ENCODE peak calls at places on chromosomes 6 and 20, in four cellular contexts. One of them, this sample, is unnamed.

GRCh38 chr6:33183071-33183683 is 9.1 kb downstream of the COL11A2 start:
- DNase-seq in H1: no peak
- DNase-seq in HepG2: no peak
- DNase-seq in GM12878: no peak
- DNase-seq in this sample: no peak

GRCh38 chr20:35871311-35871771 is 83.0 kb downstream of the SCAND1 start:
- DNase-seq in H1: no peak
- DNase-seq in HepG2: no peak
- DNase-seq in GM12878: no peak
- DNase-seq in this sample: peak; percentile 51

GRCh38 chr6:28353981-28354676 is 4.4 kb downstream of the ZKSCAN3 start:
- DNase-seq in H1: no peak
- DNase-seq in HepG2: no peak
- DNase-seq in GM12878: no peak
- DNase-seq in this sample: peak; percentile 93

GRCh38 chr6:51432481-51432880 is 613.8 kb downstream of the TFAP2B start:
- DNase-seq in H1: no peak
- DNase-seq in HepG2: no peak
- DNase-seq in GM12878: no peak
- DNase-seq in this sample: no peak

GRCh38 chr20:17674722-17675518 is 7.1 kb downstream of the RRBP1 start:
- DNase-seq in H1: no peak
- DNase-seq in HepG2: no peak
- DNase-seq in GM12878: no peak
- DNase-seq in this sample: no peak

GRCh38 chr6:145315982-145316600 is 419.2 kb downstream of the EPM2A start:
- DNase-seq in H1: no peak
- DNase-seq in HepG2: no peak
- DNase-seq in GM12878: no peak
- DNase-seq in this sample: no peak

GRCh38 chr6:135233676-135234491 is 52.8 kb downstream of the MYB start:
- DNase-seq in H1: no peak
- DNase-seq in HepG2: no peak
- DNase-seq in GM12878: no peak
- DNase-seq in this sample: no peak

GRCh38 chr20:59217162-59217561 is 53.5 kb downstream of the ZNF831 start:
- DNase-seq in H1: no peak
- DNase-seq in HepG2: no peak
- DNase-seq in GM12878: no peak
- DNase-seq in this sample: no peak

GRCh38 chr6:159063549-159063948 is 18.8 kb upstream of the TAGAP start:
- DNase-seq in H1: no peak
- DNase-seq in HepG2: no peak
- DNase-seq in GM12878: no peak
- DNase-seq in this sample: no peak

GRCh38 chr6:118810420-118811027 is 83.4 kb upstream of the ASF1A start:
- DNase-seq in H1: no peak
- DNase-seq in HepG2: no peak
- DNase-seq in GM12878: no peak
- DNase-seq in this sample: no peak

GRCh38 chr6:56862415-56863175 is 92.3 kb upstream of the BEND6 start:
- DNase-seq in H1: no peak
- DNase-seq in HepG2: no peak
- DNase-seq in GM12878: no peak
- DNase-seq in this sample: no peak

GRCh38 chr20:56468317-56469076 is at the start of gene RTF2:
- DNase-seq in H1: peak; percentile 33
- DNase-seq in HepG2: peak; percentile 89
- DNase-seq in GM12878: peak; percentile 86
- DNase-seq in this sample: peak; percentile 96

GRCh38 chr6:148345176-148345575 is 2.5 kb downstream of the SASH1 start:
- DNase-seq in H1: no peak
- DNase-seq in HepG2: peak; percentile 30
- DNase-seq in GM12878: no peak
- DNase-seq in this sample: no peak

GRCh38 chr6:113856011-113856551 is 1.1 kb upstream of the MARCKS start:
- DNase-seq in H1: no peak
- DNase-seq in HepG2: no peak
- DNase-seq in GM12878: no peak
- DNase-seq in this sample: peak; percentile 20

GRCh38 chr6:48213076-48213788 is 102.2 kb upstream of the PTCHD4 start:
- DNase-seq in H1: no peak
- DNase-seq in HepG2: peak; percentile 70
- DNase-seq in GM12878: no peak
- DNase-seq in this sample: no peak

GRCh38 chr6:14369717-14370116 is 252.1 kb downstream of the CD83 start:
- DNase-seq in H1: no peak
- DNase-seq in HepG2: no peak
- DNase-seq in GM12878: no peak
- DNase-seq in this sample: no peak

GRCh38 chr6:43953794-43954310 is 173.4 kb downstream of the MRPL14 start:
- DNase-seq in H1: peak; percentile 31
- DNase-seq in HepG2: peak; percentile 57
- DNase-seq in GM12878: no peak
- DNase-seq in this sample: peak; percentile 60

GRCh38 chr6:37052027-37052628 is 46.7 kb downstream of the FGD2 start:
- DNase-seq in H1: no peak
- DNase-seq in HepG2: peak; percentile 48
- DNase-seq in GM12878: no peak
- DNase-seq in this sample: peak; percentile 50

GRCh38 chr6:53793318-53793975 is 1.4 kb upstream of the LRRC1 start:
- DNase-seq in H1: no peak
- DNase-seq in HepG2: peak; percentile 96
- DNase-seq in GM12878: no peak
- DNase-seq in this sample: no peak
- TF ChIP-seq CHD2 in H1: no peak
- TF ChIP-seq CHD2 in HepG2: no peak
- TF ChIP-seq CHD2 in GM12878: no peak
- TF ChIP-seq CHD2 in this sample: no peak

GRCh38 chr20:33537608-33538007 is 47.7 kb downstream of the CBFA2T2 start:
- DNase-seq in H1: no peak
- DNase-seq in HepG2: peak; percentile 75
- DNase-seq in GM12878: no peak
- DNase-seq in this sample: no peak

GRCh38 chr20:33531047-33531877 is 41.4 kb downstream of the CBFA2T2 start:
- DNase-seq in H1: no peak
- DNase-seq in HepG2: peak; percentile 78
- DNase-seq in GM12878: no peak
- DNase-seq in this sample: no peak

DNA sequence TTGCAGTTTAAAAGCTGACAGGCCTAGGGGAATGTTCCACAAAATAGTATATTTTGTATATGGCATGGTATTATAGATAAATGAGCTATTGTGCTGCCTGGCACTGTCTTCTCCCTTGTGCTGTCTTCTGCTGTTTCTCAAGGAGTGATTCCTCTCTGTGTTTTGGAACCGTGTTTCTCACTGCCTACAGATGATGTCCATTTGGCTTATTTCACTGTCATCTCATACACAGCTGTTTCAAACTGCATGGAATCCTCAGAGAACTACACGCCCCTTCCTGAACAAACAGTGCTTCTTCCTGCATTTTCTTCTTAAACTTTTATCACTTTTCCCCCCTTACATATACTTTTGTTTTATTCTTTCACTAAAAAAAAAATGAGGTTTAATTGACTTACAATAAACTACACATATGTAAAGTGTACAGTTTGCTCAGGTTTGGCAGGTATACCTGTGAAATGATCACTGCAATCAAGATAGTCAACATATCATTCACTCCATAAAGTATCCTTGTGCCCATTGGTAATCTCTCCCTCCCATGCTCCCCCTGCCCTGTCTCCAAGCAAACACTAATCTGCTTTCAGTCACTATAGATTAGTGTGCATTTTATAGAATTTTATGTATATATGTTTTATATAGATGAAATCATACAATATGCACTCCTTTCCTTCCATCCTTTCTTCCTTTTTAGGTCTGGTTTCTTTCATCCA is 43.0 kb downstream of the CBFA2T2 start:
- DNase-seq in H1: no peak
- DNase-seq in HepG2: no peak
- DNase-seq in GM12878: no peak
- DNase-seq in this sample: no peak
- TF ChIP-seq CREB1 in H1: no peak
- TF ChIP-seq CREB1 in HepG2: no peak
- TF ChIP-seq CREB1 in GM12878: no peak
- TF ChIP-seq CREB1 in this sample: no peak

GRCh38 chr20:31927758-31928157 is 24.1 kb downstream of the PDRG1 start:
- DNase-seq in H1: no peak
- DNase-seq in HepG2: no peak
- DNase-seq in GM12878: no peak
- DNase-seq in this sample: no peak
- TF ChIP-seq CHD2 in H1: no peak
- TF ChIP-seq CHD2 in HepG2: no peak
- TF ChIP-seq CHD2 in GM12878: no peak
- TF ChIP-seq CHD2 in this sample: no peak

GRCh38 chr6:167410510-167410909 is 85.6 kb downstream of the TTLL2 start:
- DNase-seq in H1: no peak
- DNase-seq in HepG2: no peak
- DNase-seq in GM12878: no peak
- DNase-seq in this sample: no peak
- TF ChIP-seq CREB1 in H1: no peak
- TF ChIP-seq CREB1 in HepG2: no peak
- TF ChIP-seq CREB1 in GM12878: no peak
- TF ChIP-seq CREB1 in this sample: no peak

GRCh38 chr6:111533087-111533784 is 50.2 kb upstream of the REV3L start:
- DNase-seq in H1: no peak
- DNase-seq in HepG2: no peak
- DNase-seq in GM12878: no peak
- DNase-seq in this sample: no peak
- TF ChIP-seq CHD2 in H1: no peak
- TF ChIP-seq CHD2 in HepG2: no peak
- TF ChIP-seq CHD2 in GM12878: no peak
- TF ChIP-seq CHD2 in this sample: no peak

DNA sequence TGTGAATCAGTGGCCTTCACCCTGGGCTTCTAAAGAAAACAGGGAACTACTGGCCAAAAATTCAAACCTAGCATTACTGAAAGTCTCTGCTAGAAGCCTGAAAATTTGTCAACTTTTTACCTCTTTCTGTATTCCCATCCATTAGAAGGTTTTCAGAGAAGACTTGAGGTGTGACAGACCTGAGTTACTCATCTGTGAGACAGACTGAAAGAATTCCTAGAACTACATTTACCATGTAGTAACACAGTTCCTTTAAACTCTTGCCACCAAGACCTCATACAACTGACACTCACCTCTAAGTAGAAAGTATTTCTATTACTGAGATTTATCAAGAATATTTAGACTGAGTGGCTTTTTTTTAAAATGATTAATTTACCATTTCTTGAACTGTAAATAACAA is 4.5 kb downstream of the DPM1 start:
- DNase-seq in H1: no peak
- DNase-seq in HepG2: no peak
- DNase-seq in GM12878: no peak
- DNase-seq in this sample: no peak
- TF ChIP-seq CREB1 in H1: no peak
- TF ChIP-seq CREB1 in HepG2: no peak
- TF ChIP-seq CREB1 in GM12878: no peak
- TF ChIP-seq CREB1 in this sample: no peak

GRCh38 chr20:309306-309840 is 12.0 kb downstream of the ZCCHC3 start:
- DNase-seq in H1: no peak
- DNase-seq in HepG2: no peak
- DNase-seq in GM12878: no peak
- DNase-seq in this sample: no peak
- TF ChIP-seq CHD2 in H1: no peak
- TF ChIP-seq CHD2 in HepG2: no peak
- TF ChIP-seq CHD2 in GM12878: no peak
- TF ChIP-seq CHD2 in this sample: no peak

This sample was measured in K562.